ENCODE peak calls at places on chromosomes 13 and 19, in seven cellular contexts. P is heart left ventricle; O is activated CD8-positive, alpha-beta T cell treated with anti-CD3 and anti-CD28 coated beads, Interleukin-2, amount 10 ng/mL, durations not matched to agents 7 days and 5 days; A is NCI-H774; Y is T-helper 2 cell; C is AG04450; E is stimulated activated CD8-positive, alpha-beta memory T cell treated with anti-CD3 and anti-CD28 coated beads, Interleukin-7, amount 100 ng/mL, for 1 hour. M is an unnamed sample.

GRCh38 chr19:30669329-30670010 is 297.3 kb downstream of the ZNF536 start:
- DNase-seq in O (peak), A (no peak), P (peak), C (no peak), E (peak), Y (no peak), M (peak)

GRCh38 chr13:41405367-41405766 is 52.0 kb upstream of the RGCC start:
- DNase-seq in P (no peak), Y (no peak), C (no peak), E (no peak), A (no peak), O (no peak), M (no peak)

GRCh38 chr19:798415-799075 is 1.3 kb downstream of the PTBP1 start:
- DNase-seq in O (peak), A (no peak), C (no peak), P (peak), Y (no peak), E (no peak), M (no peak)

GRCh38 chr19:18425515-18426415 is 6.6 kb downstream of the SSBP4 start:
- DNase-seq in C (no peak), A (no peak), O (no peak), E (no peak), Y (no peak), P (no peak), M (peak)

GRCh38 chr19:8017808-8018207 is 12.4 kb upstream of the ELAVL1 start:
- DNase-seq in P (no peak), O (peak), Y (no peak), C (no peak), E (no peak), A (no peak), M (no peak)

GRCh38 chr19:8577247-8577646 is at the start of gene MYO1F:
- DNase-seq in P (peak), O (peak), A (no peak), Y (no peak), C (no peak), E (no peak), M (no peak)

GRCh38 chr19:45115809-45116615 is 23.0 kb downstream of the PPP1R37 start:
- DNase-seq in P (no peak), E (no peak), O (no peak), Y (no peak), A (no peak), C (no peak), M (no peak)

GRCh38 chr19:27901078-27901477 is 1311.9 kb downstream of the UQCRFS1 start:
- DNase-seq in E (no peak), O (no peak), Y (no peak), A (no peak), C (no peak), P (no peak), M (no peak)

GRCh38 chr19:43532571-43532961 is 422 bp upstream of the ZNF575 start:
- DNase-seq in P (peak), A (peak), Y (no peak), E (no peak), O (no peak), C (no peak), M (peak)

GRCh38 chr19:33639034-33639681 is 17.4 kb downstream of the CHST8 start:
- DNase-seq in P (no peak), E (no peak), C (no peak), Y (no peak), O (no peak), A (peak), M (peak)

GRCh38 chr13:83752141-83752540 is 130.1 kb downstream of the SLITRK1 start:
- DNase-seq in E (no peak), A (no peak), Y (no peak), P (no peak), C (no peak), O (no peak), M (no peak)

M was measured in cerebellum.